ENCODE peak calls at places on chromosomes 16 and 17, in six cellular contexts. P is heart left ventricle, F is adipocyte, U is stromal cell of bone marrow, H is IMR-90, Z is upper lobe of left lung. Q is an unnamed sample.

GRCh38 chr16:89170346-89171215 is 967 bp upstream of the CDH15 start:
- DNase-seq in P (no peak), F (no peak), U (no peak), H (no peak), Z (peak; percentile 81), Q (no peak)

GRCh38 chr17:40355123-40355803 is 9.3 kb downstream of the GJD3 start:
- DNase-seq in P (peak; percentile 77), F (peak; percentile 70), U (no peak), H (peak; percentile 43), Z (peak; percentile 74), Q (peak; percentile 29)

GRCh38 chr16:82627811-82628339 is 1.1 kb downstream of the CDH13 start:
- DNase-seq in P (peak; percentile 40), F (peak; percentile 62), U (no peak), H (peak; percentile 26), Z (no peak), Q (no peak)

GRCh38 chr16:46756772-46757171 is 8.6 kb upstream of the MYLK3 start:
- DNase-seq in P (no peak), F (no peak), U (no peak), H (no peak), Z (no peak), Q (no peak)

GRCh38 chr16:1002399-1003161 is 21.0 kb downstream of the SOX8 start:
- DNase-seq in P (no peak), F (peak; percentile 89), U (peak; percentile 45), H (peak; percentile 81), Z (no peak), Q (no peak)

GRCh38 chr17:38729886-38730525 is at the start of gene CISD3:
- DNase-seq in P (peak; percentile 91), F (peak; percentile 96), U (peak; percentile 72), H (peak; percentile 76), Z (peak; percentile 90), Q (peak; percentile 81)

GRCh38 chr17:29027521-29027920 is 15.4 kb upstream of the PIPOX start:
- DNase-seq in P (no peak), F (no peak), U (no peak), H (no peak), Z (no peak), Q (no peak)

GRCh38 chr17:15301845-15302244 is 36.7 kb upstream of the PMP22 start:
- DNase-seq in P (no peak), F (no peak), U (no peak), H (no peak), Z (no peak), Q (no peak)

GRCh38 chr17:56595831-56596740 is 2.6 kb downstream of the NOG start:
- DNase-seq in P (no peak), F (peak; percentile 60), U (no peak), H (peak; percentile 10), Z (no peak), Q (peak; percentile 35)

GRCh38 chr17:49438439-49438861 is 23.8 kb upstream of the PHB1 start:
- DNase-seq in P (no peak), F (no peak), U (no peak), H (no peak), Z (no peak), Q (no peak)

GRCh38 chr17:28950017-28950751 is 1.1 kb downstream of the PHF12 start:
- DNase-seq in P (peak; percentile 52), F (peak; percentile 63), U (no peak), H (peak; percentile 39), Z (peak; percentile 74), Q (peak; percentile 10)

GRCh38 chr17:56781944-56782737 is 51.6 kb downstream of the C17orf67 start:
- DNase-seq in P (no peak), F (no peak), U (no peak), H (no peak), Z (no peak), Q (no peak)

GRCh38 chr17:3888343-3889171 is 4.3 kb downstream of the CAMKK1 start:
- DNase-seq in P (peak; percentile 84), F (peak; percentile 96), U (peak; percentile 88), H (peak; percentile 94), Z (no peak), Q (peak; percentile 2)

GRCh38 chr16:1343428-1344242 is 8.0 kb downstream of the TSR3 start:
- DNase-seq in P (no peak), F (no peak), U (no peak), H (no peak), Z (no peak), Q (no peak)

GRCh38 chr16:9297437-9298113 is 206.1 kb downstream of the HAPSTR1 start:
- DNase-seq in P (peak; percentile 16), F (no peak), U (no peak), H (no peak), Z (peak; percentile 26), Q (no peak)

GRCh38 chr17:35890774-35891155 is 10.6 kb upstream of the CCL5 start:
- DNase-seq in P (peak; percentile 10), F (no peak), U (no peak), H (no peak), Z (peak; percentile 50), Q (no peak)